ENCODE peak calls at places on chromosome 21, in ten cellular contexts. U is body of pancreas, E is OCI-LY7, D is pancreas, Y is GM06990, B is PC-9, H is endothelial cell of umbilical vein, K is AG04449, R is heart left ventricle, G is heart right ventricle. Q is an unnamed sample.

GRCh38 chr21:44686843-44687561 is 5.0 kb upstream of the KRTAP12-1 start:
- DNase-seq in G (no peak), B (no peak), Y (no peak), U (no peak), K (no peak), E (no peak), H (no peak), D (no peak), R (no peak), Q (no peak)

GRCh38 chr21:44353200-44353970 is at the start of gene TRPM2:
- DNase-seq in D (no peak), H (no peak), G (peak), Y (peak), K (no peak), R (peak), U (no peak), E (peak), B (no peak), Q (no peak)

GRCh38 chr21:38254970-38255369 is 1.8 kb upstream of the KCNJ15 start:
- DNase-seq in G (no peak), Y (no peak), E (no peak), R (no peak), U (no peak), K (no peak), B (no peak), D (no peak), H (no peak), Q (no peak)

GRCh38 chr21:37204580-37204979 is 62.6 kb downstream of the VPS26C start:
- DNase-seq in H (no peak), K (no peak), Y (no peak), E (no peak), G (no peak), B (no peak), R (no peak), U (no peak), D (no peak), Q (no peak)

GRCh38 chr21:21165063-21165645 is 166.9 kb downstream of the NCAM2 start:
- DNase-seq in D (no peak), K (peak), R (peak), U (no peak), H (no peak), G (peak), E (no peak), B (no peak), Y (no peak), Q (peak)

GRCh38 chr21:37580690-37581089 is 214.1 kb downstream of the DYRK1A start:
- DNase-seq in Y (no peak), U (no peak), G (no peak), K (no peak), H (peak), D (no peak), R (no peak), E (no peak), B (no peak), Q (no peak)

GRCh38 chr21:36964398-36964797 is 2.1 kb downstream of the HLCS start:
- DNase-seq in E (no peak), U (no peak), B (no peak), G (no peak), Y (no peak), K (no peak), H (no peak), R (no peak), D (no peak), Q (no peak)

GRCh38 chr21:44742418-44743153 is 31.2 kb upstream of the TSPEAR start:
- DNase-seq in H (peak), B (no peak), G (no peak), R (no peak), Y (no peak), U (no peak), K (no peak), E (peak), D (no peak), Q (no peak)

GRCh38 chr21:43574741-43575465 is 84.4 kb downstream of the HSF2BP start:
- DNase-seq in H (no peak), D (no peak), G (peak), Y (no peak), E (no peak), K (no peak), R (peak), U (no peak), B (no peak), Q (no peak)

GRCh38 chr21:36980280-36981048 is 14.0 kb upstream of the HLCS start:
- DNase-seq in D (peak), Y (peak), U (peak), E (no peak), H (peak), B (no peak), R (peak), G (no peak), K (no peak), Q (peak)

GRCh38 chr21:41065539-41065938 is 102.4 kb upstream of the BACE2 start:
- DNase-seq in B (no peak), E (no peak), G (no peak), R (no peak), K (no peak), H (no peak), Y (no peak), D (no peak), U (no peak), Q (no peak)

GRCh38 chr21:33684068-33684467 is 41.8 kb downstream of the ITSN1 start:
- DNase-seq in E (no peak), R (no peak), G (no peak), H (peak), K (no peak), D (no peak), Y (no peak), U (no peak), B (no peak), Q (no peak)

GRCh38 chr21:37673801-37674575 is 242.3 kb downstream of the KCNJ6 start:
- DNase-seq in B (no peak), R (no peak), G (no peak), D (no peak), K (no peak), H (no peak), U (no peak), Y (no peak), E (no peak), Q (no peak)

GRCh38 chr21:15293251-15293650 is 228.5 kb upstream of the NRIP1 start:
- DNase-seq in K (peak), E (no peak), B (peak), H (peak), G (no peak), R (no peak), D (no peak), Y (no peak), U (no peak), Q (peak)

GRCh38 chr21:44708213-44708865 is 3.0 kb downstream of the TSPEAR start:
- DNase-seq in K (no peak), H (no peak), G (no peak), Y (no peak), R (no peak), B (no peak), U (no peak), D (no peak), E (no peak), Q (no peak)

GRCh38 chr21:15431053-15431452 is 298.7 kb upstream of the USP25 start:
- DNase-seq in K (no peak), G (no peak), R (no peak), Y (no peak), E (no peak), D (no peak), U (no peak), H (no peak), B (no peak), Q (no peak)

GRCh38 chr21:28770867-28771661 is 221.6 kb downstream of the LTN1 start:
- DNase-seq in K (no peak), G (no peak), E (no peak), H (no peak), D (no peak), U (no peak), Y (no peak), R (no peak), B (no peak), Q (no peak)

GRCh38 chr21:27329255-27329851 is 362.5 kb upstream of the ADAMTS5 start:
- DNase-seq in H (no peak), E (no peak), D (no peak), K (no peak), U (no peak), Y (no peak), R (no peak), B (no peak), G (no peak), Q (peak)

GRCh38 chr21:38760017-38760761 is 45.5 kb upstream of the ETS2 start:
- DNase-seq in B (no peak), H (no peak), E (no peak), K (no peak), Y (no peak), U (no peak), D (no peak), G (no peak), R (no peak), Q (no peak)

GRCh38 chr21:29647353-29647781 is 292.4 kb downstream of the GRIK1 start:
- DNase-seq in H (peak), B (no peak), Y (no peak), D (no peak), R (no peak), K (no peak), E (no peak), G (no peak), U (no peak), Q (peak)

GRCh38 chr21:44425307-44425894 is 29.9 kb upstream of the LRRC3 start:
- DNase-seq in H (no peak), G (no peak), K (no peak), E (no peak), U (peak), R (peak), D (peak), Y (no peak), B (no peak), Q (no peak)

GRCh38 chr21:37208056-37208705 is 59.0 kb downstream of the VPS26C start:
- DNase-seq in E (no peak), U (peak), Y (peak), B (no peak), G (peak), R (peak), H (no peak), K (no peak), D (peak), Q (peak)

GRCh38 chr21:37249112-37249904 is 17.8 kb downstream of the VPS26C start:
- DNase-seq in H (no peak), U (no peak), R (no peak), K (no peak), G (no peak), Y (no peak), E (no peak), B (no peak), D (no peak), Q (no peak)

GRCh38 chr21:44880762-44881585 is 7.5 kb upstream of the PTTG1IP start:
- DNase-seq in G (no peak), R (no peak), D (no peak), H (peak), U (no peak), K (no peak), E (peak), Y (no peak), B (peak), Q (peak)

GRCh38 chr21:44054710-44055109 is 42.6 kb downstream of the TRAPPC10 start:
- DNase-seq in E (no peak), K (peak), R (no peak), Y (no peak), D (no peak), B (no peak), U (no peak), G (no peak), H (no peak), Q (peak)

GRCh38 chr21:37886120-37886519 is 30.1 kb downstream of the KCNJ6 start:
- DNase-seq in Y (no peak), E (no peak), R (no peak), B (no peak), U (no peak), G (no peak), H (no peak), D (no peak), K (no peak), Q (no peak)

GRCh38 chr21:33078907-33079582 is 9.1 kb downstream of the OLIG1 start:
- DNase-seq in H (no peak), U (peak), B (peak), E (no peak), G (no peak), Y (peak), R (no peak), K (peak), D (no peak), Q (peak)

GRCh38 chr21:34580181-34580700 is 34.7 kb downstream of the RCAN1 start:
- DNase-seq in R (peak), G (peak), H (peak), D (peak), B (peak), U (peak), Y (no peak), E (no peak), K (no peak), Q (no peak)

GRCh38 chr21:37821791-37822450 is 94.3 kb downstream of the KCNJ6 start:
- DNase-seq in U (no peak), D (no peak), R (no peak), H (no peak), E (no peak), G (no peak), K (no peak), Y (no peak), B (no peak), Q (no peak)

GRCh38 chr21:33373451-33373850 is 29.8 kb upstream of the IFNGR2 start:
- DNase-seq in U (no peak), K (no peak), E (no peak), R (no peak), H (no peak), Y (no peak), B (peak), G (no peak), D (no peak), Q (no peak)

GRCh38 chr21:40623550-40623949 is 223.4 kb downstream of the DSCAM start:
- DNase-seq in E (no peak), B (no peak), D (no peak), G (no peak), R (no peak), K (no peak), U (no peak), Y (no peak), H (no peak), Q (no peak)

GRCh38 chr21:41130883-41131282 is 37.1 kb upstream of the BACE2 start:
- DNase-seq in E (no peak), H (no peak), B (no peak), R (no peak), K (no peak), U (no peak), D (no peak), Y (no peak), G (no peak), Q (no peak)

GRCh38 chr21:34523019-34523418 is 11.0 kb upstream of the KCNE1 start:
- DNase-seq in Y (no peak), U (no peak), D (no peak), B (no peak), G (no peak), H (no peak), E (no peak), R (no peak), K (no peak), Q (no peak)

GRCh38 chr21:40120944-40121575 is 253.8 kb downstream of the PCP4 start:
- DNase-seq in U (no peak), B (no peak), D (no peak), Y (no peak), H (no peak), G (no peak), K (no peak), E (peak), R (no peak), Q (peak)

DNA sequence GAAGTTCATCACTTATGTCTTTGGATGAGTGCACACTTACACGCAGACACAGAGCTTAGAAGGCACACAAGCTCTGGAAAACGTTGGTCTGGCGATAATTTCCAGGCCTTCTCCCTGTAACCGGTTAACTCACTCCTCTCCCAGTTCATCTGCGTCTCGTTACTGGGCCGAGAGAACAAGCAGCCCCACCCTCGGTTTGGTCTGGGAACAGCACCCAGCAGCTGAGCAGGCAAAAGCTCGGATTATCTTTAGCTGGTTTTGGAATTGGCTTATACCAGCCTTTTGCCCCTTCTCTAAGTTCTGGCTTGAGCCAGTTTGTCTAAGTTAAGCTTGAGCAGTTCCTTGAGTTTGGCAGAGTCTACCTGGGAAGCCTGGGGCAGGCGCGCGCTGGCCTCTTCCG is 27.3 kb upstream of the COL6A1 start:
- DNase-seq in D (no peak), K (no peak), R (no peak), E (no peak), Y (no peak), H (no peak), U (no peak), G (no peak), B (no peak), Q (no peak)
- TF ChIP-seq CTCF in D (no peak), K (peak), R (peak), E (no peak), Y (no peak), H (no peak), U (no peak), G (peak), B (no peak), Q (peak)

DNA sequence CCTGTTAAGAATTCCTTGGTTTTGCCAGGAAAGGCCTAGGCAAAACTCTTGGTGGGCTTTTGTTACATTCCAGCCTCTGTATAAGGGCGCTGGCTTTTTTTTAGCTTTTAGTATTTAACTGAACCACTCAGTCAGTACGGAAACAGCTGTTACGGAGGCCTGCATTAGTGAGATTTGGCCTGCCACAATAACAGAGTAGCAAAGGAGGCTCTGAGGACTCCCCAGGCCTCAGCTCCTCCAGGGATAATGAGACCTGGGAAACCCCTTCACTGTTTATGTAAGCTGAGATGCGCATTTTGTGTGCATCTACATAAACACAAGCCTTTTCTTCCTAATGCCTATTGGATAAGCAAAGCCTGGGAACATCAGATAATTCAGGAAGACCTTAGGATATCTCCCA is 210.1 kb downstream of the APP start:
- DNase-seq in E (no peak), R (no peak), B (no peak), Y (no peak), K (no peak), U (no peak), G (no peak), H (no peak), D (no peak), Q (no peak)
- H3K4me3 ChIP-seq in E (no peak), R (no peak), B (no peak), Y (no peak), K (no peak), U (no peak), G (no peak), H (no peak), D (no peak), Q (no peak)

GRCh38 chr21:42575111-42575510 is 61.5 kb downstream of the SLC37A1 start:
- DNase-seq in K (no peak), H (no peak), G (no peak), Y (no peak), B (no peak), R (no peak), E (no peak), U (no peak), D (peak), Q (no peak)

GRCh38 chr21:42576639-42577038 is 63.0 kb downstream of the SLC37A1 start:
- DNase-seq in K (no peak), H (no peak), R (no peak), E (no peak), B (no peak), G (no peak), U (no peak), D (no peak), Y (no peak), Q (no peak)

GRCh38 chr21:42571391-42572150 is 57.9 kb downstream of the SLC37A1 start:
- DNase-seq in U (no peak), K (no peak), G (no peak), D (peak), E (no peak), B (no peak), H (no peak), Y (no peak), R (no peak), Q (no peak)

GRCh38 chr21:42572906-42573495 is 59.3 kb downstream of the SLC37A1 start:
- DNase-seq in H (no peak), R (no peak), K (no peak), U (no peak), D (peak), B (no peak), E (no peak), Y (no peak), G (no peak), Q (no peak)

GRCh38 chr21:42574234-42575027 is 60.8 kb downstream of the SLC37A1 start:
- DNase-seq in D (peak), G (no peak), R (no peak), K (no peak), B (no peak), U (no peak), Y (no peak), E (no peak), H (peak), Q (no peak)
- TF ChIP-seq CTCF in D (no peak), G (peak), R (no peak), K (peak), B (no peak), U (no peak), Y (no peak), E (peak), H (peak), Q (peak)

GRCh38 chr21:24290151-24290833 is 1317.0 kb downstream of the MRPL39 start:
- DNase-seq in R (no peak), G (no peak), D (no peak), H (no peak), B (no peak), K (no peak), U (no peak), E (no peak), Y (no peak), Q (no peak)
- H3K4me3 ChIP-seq in R (no peak), G (no peak), D (no peak), H (no peak), B (no peak), K (no peak), U (no peak), E (no peak), Y (no peak), Q (no peak)

GRCh38 chr21:31553926-31554325 is 105.6 kb upstream of the SOD1 start:
- DNase-seq in D (no peak), K (no peak), H (no peak), E (no peak), G (no peak), Y (no peak), R (no peak), B (no peak), U (no peak), Q (no peak)

GRCh38 chr21:31552826-31553225 is 106.7 kb upstream of the SOD1 start:
- DNase-seq in B (no peak), H (no peak), K (no peak), E (no peak), U (no peak), Y (no peak), D (no peak), G (no peak), R (no peak), Q (no peak)

GRCh38 chr21:31553461-31553860 is 106.0 kb upstream of the SOD1 start:
- DNase-seq in K (no peak), B (no peak), E (no peak), Y (no peak), D (no peak), R (no peak), G (no peak), H (no peak), U (no peak), Q (no peak)

GRCh38 chr21:31555741-31556191 is 103.7 kb upstream of the SOD1 start:
- DNase-seq in B (no peak), U (no peak), D (no peak), E (no peak), R (no peak), G (no peak), K (no peak), H (no peak), Y (no peak), Q (no peak)

DNA sequence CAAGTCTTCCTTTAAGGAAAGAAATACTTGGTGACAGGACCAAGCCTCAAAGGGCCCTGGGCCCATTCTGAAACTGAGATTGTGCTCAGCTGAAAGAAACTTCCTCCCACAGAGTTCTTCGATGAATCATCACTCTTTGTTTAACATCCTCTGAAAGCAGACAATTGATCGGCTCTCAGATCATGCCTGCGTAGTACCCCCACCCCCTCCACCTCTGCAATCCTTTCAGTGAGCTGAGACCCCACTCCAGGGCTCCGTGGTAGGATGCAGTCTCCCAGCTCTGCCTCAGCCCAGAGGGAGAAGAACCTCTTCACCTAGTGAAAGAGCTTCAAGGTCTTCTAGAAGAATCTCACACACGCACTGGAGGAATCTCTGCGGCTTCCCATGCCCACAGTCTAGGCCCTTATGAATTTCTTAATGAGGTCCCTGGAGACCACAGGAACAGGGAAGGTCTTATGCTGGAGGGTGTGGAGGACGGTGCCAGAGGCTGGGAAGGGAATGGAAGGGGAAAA is 104.9 kb upstream of the SOD1 start:
- DNase-seq in K (no peak), D (no peak), G (no peak), H (no peak), E (no peak), Y (peak), B (peak), U (no peak), R (no peak), Q (peak)
- TF ChIP-seq CTCF in K (no peak), D (no peak), G (no peak), H (no peak), E (no peak), Y (no peak), B (no peak), U (no peak), R (no peak), Q (no peak)